ENCODE peak calls at places on chromosome 6, in eight cellular contexts. F, G, D, Q, N, Y, B and O are unnamed samples.

GRCh38 chr6:134138226-134138975 is 86.0 kb upstream of the SLC2A12 start:
- DNase-seq in F (no peak), G (no peak), D (no peak), Q (no peak), N (no peak), Y (peak), B (no peak), O (no peak)

GRCh38 chr6:169292340-169293124 is 38.9 kb upstream of the THBS2 start:
- DNase-seq in F (no peak), G (no peak), D (no peak), Q (peak), N (no peak), Y (peak), B (no peak), O (no peak)

GRCh38 chr6:36765190-36765941 is 67.7 kb downstream of the RAB44 start:
- DNase-seq in F (no peak), G (no peak), D (no peak), Q (no peak), N (no peak), Y (no peak), B (no peak), O (no peak)

GRCh38 chr6:73514746-73515110 is 6.1 kb downstream of the EEF1A1 start:
- DNase-seq in F (no peak), G (no peak), D (no peak), Q (no peak), N (peak), Y (no peak), B (no peak), O (no peak)

GRCh38 chr6:28742668-28743270 is 181.0 kb downstream of the TRIM27 start:
- DNase-seq in F (no peak), G (no peak), D (no peak), Q (peak), N (peak), Y (peak), B (no peak), O (no peak)

GRCh38 chr6:41707565-41708200 is 27.7 kb downstream of the TFEB start:
- DNase-seq in F (no peak), G (no peak), D (no peak), Q (no peak), N (no peak), Y (no peak), B (peak), O (no peak)

GRCh38 chr6:33091957-33092356 is 16.2 kb downstream of the HLA-DPB1 start:
- DNase-seq in F (peak), G (peak), D (no peak), Q (no peak), N (peak), Y (no peak), B (no peak), O (no peak)

GRCh38 chr6:22765015-22765414 is 195.6 kb downstream of the HDGFL1 start:
- DNase-seq in F (no peak), G (no peak), D (no peak), Q (no peak), N (no peak), Y (peak), B (no peak), O (no peak)

GRCh38 chr6:26332843-26333242 is 32.2 kb upstream of the BTN3A2 start:
- DNase-seq in F (no peak), G (no peak), D (no peak), Q (no peak), N (no peak), Y (no peak), B (no peak), O (no peak)

GRCh38 chr6:163965426-163966348 is 551.2 kb downstream of the QKI start:
- DNase-seq in F (no peak), G (no peak), D (no peak), Q (no peak), N (no peak), Y (no peak), B (peak), O (no peak)

GRCh38 chr6:157330831-157331230 is 7.5 kb upstream of the TMEM242 start:
- DNase-seq in F (no peak), G (no peak), D (no peak), Q (no peak), N (no peak), Y (no peak), B (no peak), O (no peak)

GRCh38 chr6:32852844-32853540 is 512 bp downstream of the TAP1 start:
- DNase-seq in F (peak), G (peak), D (peak), Q (peak), N (peak), Y (peak), B (peak), O (no peak)

GRCh38 chr6:40343887-40344565 is 243.1 kb downstream of the LRFN2 start:
- DNase-seq in F (no peak), G (no peak), D (peak), Q (no peak), N (peak), Y (no peak), B (no peak), O (no peak)

GRCh38 chr6:106518748-106519147 is 110.5 kb downstream of the RTN4IP1 start:
- DNase-seq in F (no peak), G (no peak), D (no peak), Q (no peak), N (no peak), Y (peak), B (no peak), O (no peak)

GRCh38 chr6:156316613-156317012 is 460.6 kb upstream of the ARID1B start:
- DNase-seq in F (no peak), G (no peak), D (no peak), Q (no peak), N (no peak), Y (no peak), B (no peak), O (no peak)

GRCh38 chr6:151690768-151691562 is 116.5 kb upstream of the ESR1 start:
- DNase-seq in F (peak), G (peak), D (no peak), Q (no peak), N (no peak), Y (peak), B (no peak), O (no peak)

GRCh38 chr6:143546599-143546998 is 35.1 kb upstream of the FUCA2 start:
- DNase-seq in F (no peak), G (no peak), D (no peak), Q (no peak), N (no peak), Y (no peak), B (no peak), O (no peak)

GRCh38 chr6:129634411-129635230 is 75.4 kb downstream of the ARHGAP18 start:
- DNase-seq in F (no peak), G (peak), D (no peak), Q (no peak), N (no peak), Y (no peak), B (no peak), O (no peak)

DNA sequence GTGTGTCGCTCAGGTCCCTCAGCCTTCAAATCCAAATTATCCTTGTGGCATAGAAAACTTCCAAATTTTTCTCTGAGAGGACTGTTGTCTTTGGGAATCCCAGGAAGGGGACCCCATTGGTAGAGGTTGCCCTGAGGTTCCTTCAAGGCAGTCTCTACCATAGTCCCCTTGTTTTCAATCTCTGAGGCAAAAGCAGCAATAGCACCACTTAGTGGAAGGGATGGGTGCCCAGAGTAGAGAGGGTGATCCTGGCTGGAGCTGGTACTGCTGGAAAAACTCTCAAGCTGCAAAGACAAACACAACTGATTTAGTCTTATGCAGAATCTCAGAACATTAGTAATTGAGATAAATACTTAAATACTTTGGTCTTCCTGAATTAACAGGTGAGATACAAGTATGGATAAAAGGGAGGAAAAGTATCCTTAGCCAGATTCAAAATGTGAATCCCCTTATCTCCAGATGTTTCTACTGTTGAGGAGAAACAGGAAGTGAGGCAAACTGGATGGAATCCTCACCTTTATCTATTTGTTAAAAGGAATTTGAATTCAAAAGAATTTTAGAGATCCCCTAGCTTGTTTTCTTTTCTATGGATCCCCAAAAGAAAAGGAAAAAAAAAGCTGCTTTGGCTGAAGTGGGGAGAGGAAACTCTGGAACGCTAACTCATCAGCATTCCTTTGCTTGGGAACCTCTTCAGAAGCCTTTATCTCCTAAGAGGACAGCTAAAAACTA is 13.4 kb downstream of the ZNF318 start:
- DNase-seq in F (no peak), G (no peak), D (no peak), Q (no peak), N (peak), Y (no peak), B (no peak), O (no peak)
- TF ChIP-seq CTCF in F (peak), G (peak), D (no peak), Q (no peak), N (peak), Y (peak), B (peak), O (no peak)

DNA sequence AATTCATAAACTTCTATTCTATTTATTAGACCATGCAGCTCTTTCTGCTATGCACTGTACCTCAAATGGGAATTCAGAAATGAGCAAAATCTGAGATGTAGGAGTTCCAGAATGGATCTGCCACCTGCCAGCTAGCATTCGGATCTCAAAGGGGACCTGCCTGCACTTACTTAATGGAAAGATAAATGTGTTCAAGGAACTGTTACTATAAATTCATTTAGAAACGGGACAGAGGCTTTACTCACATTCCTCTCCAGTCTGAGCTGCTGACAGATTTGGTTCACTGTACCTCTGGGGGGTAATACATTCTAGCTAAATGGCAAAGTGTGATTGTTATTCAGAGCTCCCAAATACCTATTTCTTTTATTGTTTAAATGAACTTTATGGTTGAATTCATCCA is 384.1 kb downstream of the GRIK2 start:
- DNase-seq in F (no peak), G (no peak), D (no peak), Q (no peak), N (no peak), Y (no peak), B (no peak), O (no peak)
- TF ChIP-seq CTCF in F (no peak), G (no peak), D (no peak), Q (no peak), N (no peak), Y (no peak), B (no peak), O (no peak)

GRCh38 chr6:153231048-153231635 is 100.1 kb upstream of the RGS17 start:
- DNase-seq in F (peak), G (peak), D (peak), Q (peak), N (peak), Y (peak), B (peak), O (peak)
- TF ChIP-seq CTCF in F (peak), G (peak), D (peak), Q (peak), N (peak), Y (peak), B (peak), O (peak)

DNA sequence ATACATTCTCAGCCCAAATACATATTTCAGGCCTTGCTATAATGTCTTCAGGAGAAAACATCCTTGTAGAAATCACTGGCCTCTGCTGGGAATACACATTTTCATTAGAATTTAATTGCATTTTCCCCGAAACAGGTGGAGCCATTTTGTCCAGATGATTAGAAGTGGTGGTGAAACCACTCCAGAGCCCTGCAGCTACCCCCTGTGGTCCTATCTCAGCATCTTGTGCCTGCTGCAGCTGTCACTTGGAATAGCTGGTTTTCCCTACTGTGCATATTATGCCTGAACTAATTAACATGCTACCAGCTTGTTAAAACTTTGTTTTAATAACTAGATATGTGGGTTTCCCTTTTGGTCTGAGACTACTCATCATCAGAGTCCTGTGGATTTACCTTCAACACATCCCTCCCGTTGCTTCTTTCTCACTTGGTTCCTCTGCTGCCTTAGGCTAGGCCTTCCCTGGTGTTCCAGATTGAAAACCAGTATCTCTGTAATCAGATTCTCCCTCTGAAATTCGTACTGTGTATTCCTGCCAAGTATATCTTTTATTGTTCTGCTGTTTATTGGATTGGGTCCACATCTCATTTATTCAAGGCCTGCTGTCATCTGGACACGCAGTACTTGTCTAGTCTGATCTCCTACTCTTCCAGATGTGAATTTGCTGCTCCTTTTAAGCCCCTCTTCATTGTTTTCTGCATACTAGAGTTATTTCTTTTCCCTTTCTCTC is 15.2 kb downstream of the DNAH8 start:
- DNase-seq in F (no peak), G (no peak), D (no peak), Q (no peak), N (no peak), Y (no peak), B (no peak), O (no peak)
- TF ChIP-seq CTCF in F (no peak), G (no peak), D (no peak), Q (no peak), N (no peak), Y (no peak), B (no peak), O (no peak)

GRCh38 chr6:95364016-95364604 is 213.2 kb upstream of the MANEA start:
- DNase-seq in F (peak), G (peak), D (no peak), Q (peak), N (no peak), Y (peak), B (no peak), O (no peak)
- TF ChIP-seq CTCF in F (peak), G (peak), D (no peak), Q (peak), N (peak), Y (peak), B (peak), O (peak)

GRCh38 chr6:144854654-144855053 is 569.5 kb downstream of the UTRN start:
- DNase-seq in F (no peak), G (no peak), D (no peak), Q (no peak), N (no peak), Y (no peak), B (no peak), O (no peak)

GRCh38 chr6:144853603-144854002 is 568.5 kb downstream of the UTRN start:
- DNase-seq in F (no peak), G (peak), D (no peak), Q (no peak), N (no peak), Y (no peak), B (no peak), O (no peak)

GRCh38 chr6:144855812-144856531 is 570.8 kb downstream of the UTRN start:
- DNase-seq in F (no peak), G (no peak), D (no peak), Q (no peak), N (no peak), Y (no peak), B (no peak), O (no peak)

GRCh38 chr6:144857086-144857485 is 572.0 kb downstream of the UTRN start:
- DNase-seq in F (no peak), G (no peak), D (no peak), Q (no peak), N (no peak), Y (no peak), B (no peak), O (no peak)

GRCh38 chr6:144856622-144857021 is 571.5 kb downstream of the UTRN start:
- DNase-seq in F (no peak), G (no peak), D (no peak), Q (no peak), N (no peak), Y (no peak), B (no peak), O (no peak)
- TF ChIP-seq CTCF in F (no peak), G (no peak), D (no peak), Q (no peak), N (no peak), Y (no peak), B (no peak), O (no peak)

GRCh38 chr6:47079638-47080037 is 37.5 kb upstream of the ADGRF1 start:
- DNase-seq in F (no peak), G (no peak), D (no peak), Q (no peak), N (peak), Y (no peak), B (no peak), O (no peak)
- TF ChIP-seq CTCF in F (no peak), G (no peak), D (no peak), Q (no peak), N (peak), Y (peak), B (no peak), O (peak)

GRCh38 chr6:31083742-31084354 is 28.5 kb downstream of the C6orf15 start:
- DNase-seq in F (peak), G (no peak), D (no peak), Q (no peak), N (peak), Y (peak), B (peak), O (peak)
- TF ChIP-seq CTCF in F (peak), G (peak), D (no peak), Q (no peak), N (peak), Y (peak), B (no peak), O (peak)

GRCh38 chr6:121216928-121217327 is 117.4 kb downstream of the TBC1D32 start:
- DNase-seq in F (no peak), G (no peak), D (no peak), Q (no peak), N (no peak), Y (peak), B (no peak), O (no peak)

GRCh38 chr6:121223212-121223611 is 111.1 kb downstream of the TBC1D32 start:
- DNase-seq in F (no peak), G (no peak), D (no peak), Q (no peak), N (no peak), Y (no peak), B (no peak), O (no peak)

GRCh38 chr6:121223930-121224329 is 110.3 kb downstream of the TBC1D32 start:
- DNase-seq in F (no peak), G (no peak), D (no peak), Q (no peak), N (no peak), Y (no peak), B (no peak), O (no peak)

GRCh38 chr6:121222656-121223055 is 111.6 kb downstream of the TBC1D32 start:
- DNase-seq in F (no peak), G (no peak), D (no peak), Q (peak), N (no peak), Y (peak), B (no peak), O (no peak)
- TF ChIP-seq CTCF in F (no peak), G (no peak), D (no peak), Q (peak), N (peak), Y (peak), B (peak), O (peak)